ENCODE peak calls at places on chromosomes 2 and 18, in six cellular contexts. R, P, A, K, M and G are unnamed samples. For H3K4me1 and H3K36me3, the result is how much of the 10 kb centered on the place peaks cover.

GRCh38 chr18:6281874-6282273 is 132.8 kb downstream of the L3MBTL4 start:
- DNase-seq in R (no peak), P (no peak), K (no peak), A (no peak), M (peak), G (no peak)

GRCh38 chr2:237383991-237384671 is 29.8 kb downstream of the COL6A3 start:
- DNase-seq in K (no peak), M (no peak), P (no peak), R (peak), A (no peak), G (no peak)

GRCh38 chr2:62895632-62896009 is 155.0 kb upstream of the OTX1 start:
- DNase-seq in R (peak), A (no peak), P (no peak), K (no peak), M (no peak), G (no peak)

GRCh38 chr2:163481515-163481914 is 254.3 kb downstream of the FIGN start:
- DNase-seq in K (no peak), A (no peak), M (no peak), P (no peak), R (no peak), G (no peak)

GRCh38 chr2:120347387-120348010 is 1.6 kb downstream of the INHBB start:
- DNase-seq in K (no peak), P (no peak), M (no peak), R (peak), A (no peak), G (no peak)

GRCh38 chr2:147082850-147083522 is 761.8 kb upstream of the ACVR2A start:
- DNase-seq in P (peak), A (no peak), R (peak), M (peak), K (peak), G (no peak)

GRCh38 chr2:8935984-8936383 is 67.5 kb downstream of the MBOAT2 start:
- DNase-seq in A (no peak), K (no peak), P (no peak), R (no peak), M (no peak), G (no peak)

GRCh38 chr2:100764430-100764829 is 55.5 kb upstream of the NPAS2 start:
- DNase-seq in K (no peak), M (no peak), R (no peak), P (no peak), A (no peak), G (no peak)

GRCh38 chr2:164911832-164912231 is 43.5 kb downstream of the SLC38A11 start:
- DNase-seq in R (no peak), P (no peak), K (no peak), A (no peak), M (no peak), G (no peak)

GRCh38 chr2:73176205-73176880 is 26.0 kb upstream of the NOTO start:
- DNase-seq in P (no peak), M (no peak), K (no peak), A (no peak), R (peak), G (no peak)

DNA sequence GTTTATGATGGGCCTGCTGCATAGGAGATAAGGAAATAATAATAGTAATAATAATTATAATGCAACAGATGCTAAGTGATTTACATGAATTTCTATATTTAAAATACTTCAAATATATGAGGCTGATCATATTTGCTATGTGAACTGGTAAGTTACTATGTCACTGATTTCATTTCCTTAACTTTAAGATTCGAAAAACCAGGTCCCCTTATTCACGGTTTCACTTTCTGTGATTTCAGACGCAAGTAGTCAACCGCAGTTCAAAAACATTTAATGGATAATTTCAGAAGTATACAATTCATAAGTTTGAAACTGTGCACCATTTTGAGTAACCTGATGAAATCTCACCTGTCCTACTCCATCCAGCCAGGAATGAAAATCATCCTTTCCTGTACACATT is 1697.1 kb upstream of the LRRTM1 start:
- DNase-seq in R (no peak), A (no peak), P (no peak), M (no peak), K (no peak), G (no peak)
- H3K4me1 ChIP-seq in R (under half), A (under half), P (under half), M (under half), K (under half), G (under half)

GRCh38 chr2:206145665-206146064 is 13.6 kb downstream of the NDUFS1 start:
- DNase-seq in P (no peak), A (no peak), K (no peak), M (no peak), R (no peak), G (no peak)
- H3K36me3 ChIP-seq in P (under half), A (half or more), K (under half), M (under half), R (half or more), G (half or more)

DNA sequence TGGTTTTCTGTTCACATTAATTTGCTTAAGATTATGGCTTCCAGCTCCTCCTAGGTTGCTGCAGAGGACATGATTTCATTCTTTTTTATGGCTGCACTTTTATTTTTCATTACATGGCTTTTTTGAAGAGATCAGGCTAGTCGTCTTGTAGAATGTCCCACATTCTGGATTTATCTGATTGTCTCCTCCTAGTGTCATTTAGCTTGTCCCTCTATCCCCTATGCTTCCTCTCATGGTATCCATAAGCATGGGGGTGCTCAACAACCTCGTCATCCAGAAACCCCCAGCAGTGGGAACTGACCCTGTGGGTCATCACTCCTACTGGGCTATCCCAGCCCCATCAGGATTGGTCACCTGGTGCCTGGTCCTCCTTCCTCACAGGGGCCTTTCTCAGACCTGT is 49.6 kb downstream of the SERTAD2 start:
- DNase-seq in A (no peak), R (no peak), K (no peak), M (no peak), P (no peak), G (no peak)
- H3K4me1 ChIP-seq in A (under half), R (under half), K (under half), M (under half), P (under half), G (under half)

GRCh38 chr2:37223131-37223530 is 8.3 kb downstream of the CEBPZ start:
- DNase-seq in A (no peak), R (no peak), K (no peak), M (no peak), P (no peak), G (no peak)

GRCh38 chr2:37228788-37229187 is 2.6 kb downstream of the CEBPZ start:
- DNase-seq in R (no peak), M (no peak), K (no peak), P (no peak), A (no peak), G (no peak)

GRCh38 chr2:37226863-37227262 is 4.5 kb downstream of the CEBPZ start:
- DNase-seq in M (no peak), R (no peak), K (no peak), P (no peak), A (no peak), G (no peak)

GRCh38 chr2:37219046-37219445 is 12.3 kb downstream of the CEBPZ start:
- DNase-seq in P (peak), R (no peak), M (no peak), A (no peak), K (no peak), G (no peak)

DNA sequence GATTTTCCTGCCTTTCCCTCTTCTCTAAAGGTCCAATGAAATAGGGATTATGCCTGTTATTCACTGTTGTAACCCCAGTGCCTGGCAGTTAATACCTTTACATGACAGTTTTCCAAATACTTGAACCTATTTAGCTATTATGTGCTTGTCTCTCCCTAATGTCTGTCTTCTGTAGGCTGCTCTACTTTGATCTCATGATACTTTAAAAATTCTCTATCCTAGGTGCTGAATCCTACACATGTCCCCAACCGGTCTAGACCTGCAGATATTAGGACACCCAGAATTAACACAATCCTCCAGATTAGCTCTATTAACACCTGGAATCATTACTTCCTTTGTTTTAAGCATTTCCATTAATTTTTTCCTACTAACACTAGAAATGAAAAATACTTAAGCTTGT is 7.3 kb downstream of the CEBPZ start:
- DNase-seq in P (no peak), A (no peak), M (no peak), R (no peak), K (no peak), G (no peak)
- H3K36me3 ChIP-seq in P (under half), A (half or more), M (under half), R (under half), K (under half), G (half or more)

DNA sequence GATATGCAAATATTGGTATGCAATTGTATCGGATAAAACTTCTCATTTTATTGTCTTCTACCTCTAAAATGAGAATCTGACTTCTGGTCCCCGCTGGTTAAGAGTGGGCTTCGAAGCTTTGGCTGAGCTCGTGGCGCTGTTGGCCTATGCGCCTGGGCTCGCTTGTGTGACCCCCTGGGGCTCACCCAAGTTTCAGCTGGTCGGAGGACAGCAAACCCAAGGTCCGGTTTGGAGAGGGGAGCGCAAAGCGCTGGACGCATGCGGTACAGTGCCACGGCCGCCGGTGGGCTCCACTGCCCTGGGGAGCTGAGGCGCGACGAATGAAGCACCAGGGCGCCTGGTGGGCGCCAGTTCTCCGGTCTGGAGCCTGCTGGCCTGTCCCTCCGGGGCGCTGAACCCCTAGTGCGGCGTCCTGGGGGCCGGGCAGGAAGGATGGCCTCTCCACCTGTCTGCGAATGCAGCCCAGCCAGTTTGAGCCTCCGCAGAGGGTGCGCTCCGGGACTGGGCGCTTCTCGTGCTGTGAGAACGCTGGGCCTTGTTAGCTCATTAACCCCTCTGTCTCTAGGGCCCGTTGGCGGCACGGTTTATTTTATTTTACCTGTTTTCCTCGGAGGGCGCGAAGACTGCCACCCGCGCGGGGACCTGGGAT is 10.3 kb downstream of the MEIS1 start:
- DNase-seq in A (no peak), P (no peak), R (no peak), K (no peak), M (no peak), G (no peak)
- H3K4me1 ChIP-seq in A (under half), P (under half), R (half or more), K (under half), M (under half), G (under half)

DNA sequence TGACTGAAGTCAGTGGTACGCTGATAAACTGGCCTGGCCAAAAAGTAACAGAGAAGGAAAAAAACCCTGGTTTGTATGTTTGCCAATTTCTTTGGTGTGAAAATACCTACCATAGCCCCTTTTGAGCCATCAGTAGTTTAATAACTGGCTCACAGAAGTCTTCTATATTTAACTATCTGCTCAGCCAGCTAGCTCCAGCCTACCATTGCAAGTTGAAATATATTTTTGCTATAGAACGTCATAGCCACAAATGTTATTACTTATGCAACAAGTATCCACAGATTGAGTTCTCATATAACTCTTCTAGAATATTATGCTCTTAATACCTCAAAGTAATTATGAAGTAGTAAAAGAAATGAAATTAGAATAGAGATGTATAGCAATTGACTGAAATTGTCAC is 25.2 kb downstream of the RPE start:
- DNase-seq in P (no peak), A (no peak), K (no peak), M (no peak), R (no peak), G (no peak)
- H3K36me3 ChIP-seq in P (under half), A (half or more), K (under half), M (under half), R (under half), G (half or more)

DNA sequence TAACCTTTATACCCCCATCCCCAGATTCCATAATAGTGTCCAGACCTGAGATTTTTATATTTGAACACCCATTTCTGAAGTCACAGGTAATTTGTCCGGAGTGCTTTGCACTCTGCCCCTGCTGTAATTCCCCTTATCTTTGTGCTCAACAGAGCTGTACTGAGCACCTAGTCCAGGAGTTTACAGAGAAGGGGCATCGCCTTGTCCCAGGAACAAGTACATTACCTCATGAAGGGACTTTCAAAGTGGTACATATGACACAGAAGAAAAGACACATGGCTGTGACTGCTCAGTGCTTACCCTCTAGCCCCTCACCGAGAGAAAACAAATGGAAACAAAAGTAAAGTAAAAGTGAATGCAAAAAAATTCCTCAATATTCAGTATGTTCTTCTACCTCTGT is 373.5 kb downstream of the SOX11 start:
- DNase-seq in P (no peak), M (no peak), R (no peak), K (no peak), A (no peak), G (no peak)
- H3K4me1 ChIP-seq in P (under half), M (under half), R (under half), K (under half), A (under half), G (under half)